ENCODE peak calls at places on chromosomes 13 and 19, in six cellular contexts. O is IMR-90, C is Peyer's patch, M is HepG2, F is adrenal gland, T is uterus. L is an unnamed sample.

GRCh38 chr19:33134571-33135041 is 2.7 kb downstream of the WDR88 start:
- DNase-seq in T (no peak), F (no peak), O (no peak), M (no peak), C (peak; percentile 49), L (no peak)

GRCh38 chr19:33063356-33064116 is 1.2 kb downstream of the RHPN2 start:
- DNase-seq in M (no peak), C (peak; percentile 68), T (peak; percentile 27), F (no peak), O (peak; percentile 30), L (no peak)

GRCh38 chr19:54937926-54938325 is 9.4 kb downstream of the NLRP7 start:
- DNase-seq in F (no peak), C (peak; percentile 52), T (no peak), O (no peak), M (no peak), L (no peak)

GRCh38 chr13:112986470-112986869 is 17.5 kb downstream of the MCF2L start:
- DNase-seq in O (no peak), T (no peak), F (no peak), M (no peak), C (no peak), L (no peak)

GRCh38 chr13:114166381-114167131 is 12.5 kb upstream of the CFAP97D2 start:
- DNase-seq in F (no peak), M (no peak), C (no peak), T (no peak), O (no peak), L (no peak)

GRCh38 chr19:10402441-10403038 is 802 bp downstream of the CDC37 start:
- DNase-seq in C (no peak), O (no peak), M (peak; percentile 64), F (no peak), T (peak; percentile 55), L (no peak)

GRCh38 chr13:73210218-73210883 is 151.5 kb downstream of the KLF5 start:
- DNase-seq in C (no peak), F (no peak), T (no peak), O (no peak), M (peak; percentile 82), L (no peak)

GRCh38 chr13:104318121-104318520 is 1251.9 kb upstream of the SLC10A2 start:
- DNase-seq in M (no peak), F (no peak), C (no peak), T (no peak), O (peak; percentile 49), L (no peak)

GRCh38 chr19:15701757-15702589 is 25.9 kb upstream of the OR10H2 start:
- DNase-seq in F (no peak), M (peak; percentile 76), T (no peak), O (no peak), C (peak; percentile 72), L (no peak)

GRCh38 chr19:12984683-12985048 is 10.6 kb upstream of the NFIX start:
- DNase-seq in F (no peak), T (no peak), M (no peak), O (no peak), C (no peak), L (no peak)

GRCh38 chr19:12983091-12983490 is 12.2 kb upstream of the NFIX start:
- DNase-seq in M (no peak), F (no peak), C (no peak), O (no peak), T (no peak), L (no peak)

GRCh38 chr19:12982648-12983047 is 12.6 kb upstream of the NFIX start:
- DNase-seq in M (no peak), F (no peak), O (no peak), C (no peak), T (no peak), L (no peak)

GRCh38 chr19:12984143-12984627 is 11.1 kb upstream of the NFIX start:
- DNase-seq in T (no peak), C (no peak), M (no peak), O (no peak), F (no peak), L (no peak)

GRCh38 chr19:12983561-12984142 is 11.6 kb upstream of the NFIX start:
- DNase-seq in O (peak; percentile 70), F (peak; percentile 83), T (peak; percentile 72), C (peak; percentile 88), M (peak; percentile 53), L (no peak)
- TF ChIP-seq POLR2A in O (no peak), F (no peak), T (peak; percentile 35), C (no peak), M (no peak), L (no peak)

DNA sequence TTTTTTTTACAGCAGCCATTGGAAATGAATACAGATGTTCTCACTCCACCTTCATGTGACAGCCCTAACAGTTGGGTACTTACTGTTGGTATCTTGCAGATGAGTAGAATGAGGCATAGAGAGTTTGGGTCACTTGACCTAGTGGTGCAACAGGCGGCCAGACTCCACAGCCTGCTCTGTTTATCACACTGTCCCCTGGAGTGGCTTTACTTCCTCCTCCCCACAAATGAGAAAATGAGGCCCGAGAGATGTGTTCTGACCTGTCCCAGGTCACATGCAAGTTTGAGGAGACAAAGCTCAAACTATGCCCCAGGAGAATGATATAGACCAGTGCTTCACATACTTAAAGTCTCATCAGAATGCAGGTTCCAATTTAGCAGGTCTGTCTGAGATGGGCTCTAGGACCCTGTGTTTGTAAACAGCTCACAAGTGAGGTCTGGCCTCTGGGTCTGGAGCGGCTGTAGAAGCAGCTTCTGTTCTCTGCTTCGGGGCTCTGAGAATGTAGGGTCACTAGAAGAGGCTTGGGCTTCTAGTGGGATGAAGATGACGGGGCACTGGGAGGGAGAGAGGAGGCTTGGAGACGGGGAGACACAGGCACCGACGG is 37.4 kb upstream of the RCBTB2 start:
- DNase-seq in M (no peak), F (no peak), T (no peak), C (no peak), O (no peak), L (no peak)
- H3K27ac ChIP-seq in M (no peak overlapping the region), F (peak overlapping the region; percentile 78), T (peak overlapping the region; percentile 81), C (peak overlapping the region; percentile 67), O (no peak overlapping the region), L (peak overlapping the region; percentile 86)

GRCh38 chr19:38004100-38004504 is 97.1 kb downstream of the SIPA1L3 start:
- DNase-seq in T (no peak), O (no peak), F (no peak), M (no peak), C (no peak), L (no peak)
- H3K4me3 ChIP-seq in T (peak overlapping the region; percentile 35), O (peak overlapping the region; percentile 36), F (peak overlapping the region; percentile 15), M (no peak overlapping the region), C (peak overlapping the region; percentile 1), L (peak overlapping the region; percentile 45)

GRCh38 chr13:109842521-109842920 is 56.1 kb upstream of the IRS2 start:
- DNase-seq in O (no peak), T (no peak), F (no peak), C (no peak), M (no peak), L (no peak)

GRCh38 chr13:109844396-109844795 is 58.0 kb upstream of the IRS2 start:
- DNase-seq in O (peak; percentile 73), M (no peak), F (no peak), C (no peak), T (no peak), L (no peak)

GRCh38 chr13:109840893-109841287 is 54.5 kb upstream of the IRS2 start:
- DNase-seq in F (no peak), C (no peak), O (no peak), T (no peak), M (no peak), L (no peak)

GRCh38 chr13:109843695-109844094 is 57.3 kb upstream of the IRS2 start:
- DNase-seq in F (no peak), M (no peak), T (no peak), C (no peak), O (no peak), L (no peak)

GRCh38 chr13:109846185-109846584 is 59.8 kb upstream of the IRS2 start:
- DNase-seq in O (no peak), T (no peak), F (no peak), M (no peak), C (no peak), L (no peak)
- TF ChIP-seq POLR2A in O (no peak), T (no peak), F (no peak), M (no peak), C (no peak), L (no peak)

DNA sequence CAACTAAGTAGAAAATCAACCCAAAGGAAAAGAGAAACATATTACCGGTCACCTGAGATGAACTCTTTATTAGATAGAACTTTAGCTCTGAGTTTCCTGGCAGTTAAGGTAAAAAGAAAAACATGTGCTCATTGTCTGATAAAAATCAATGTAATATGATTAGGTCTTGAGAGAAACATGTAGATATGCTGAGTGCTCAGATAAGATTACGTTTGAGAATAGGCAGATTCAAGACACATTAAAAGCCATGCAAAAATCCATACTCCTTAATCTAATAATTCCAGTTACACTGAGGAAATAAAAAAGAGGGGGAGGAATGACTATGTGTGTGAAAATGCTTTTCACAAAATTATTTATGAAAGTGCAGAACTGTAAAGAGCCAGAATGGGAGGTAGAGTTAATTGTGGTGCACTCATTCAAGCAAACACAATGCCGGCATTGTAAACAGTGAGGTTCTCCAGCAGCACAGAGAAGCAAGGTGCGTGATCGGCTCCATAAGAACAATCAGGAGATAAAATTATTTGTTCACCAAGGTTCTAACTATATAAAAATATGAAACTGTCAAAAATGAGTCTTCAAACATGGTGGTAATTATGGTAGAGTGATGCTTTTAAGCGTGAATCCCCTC is 88.8 kb downstream of the MBNL2 start:
- DNase-seq in T (no peak), C (no peak), F (no peak), O (no peak), M (no peak), L (no peak)
- H3K27ac ChIP-seq in T (no peak overlapping the region), C (no peak overlapping the region), F (no peak overlapping the region), O (no peak overlapping the region), M (no peak overlapping the region), L (no peak overlapping the region)

GRCh38 chr19:13035820-13036365 is 40.6 kb downstream of the NFIX start:
- DNase-seq in T (no peak), C (no peak), F (no peak), M (no peak), O (no peak), L (no peak)

GRCh38 chr19:13037161-13037560 is 41.9 kb downstream of the NFIX start:
- DNase-seq in O (peak; percentile 85), F (no peak), T (no peak), M (no peak), C (no peak), L (peak; percentile 53)

GRCh38 chr19:13037718-13038117 is 42.4 kb downstream of the NFIX start:
- DNase-seq in C (no peak), M (no peak), T (no peak), O (no peak), F (no peak), L (no peak)

GRCh38 chr19:13034636-13035035 is 39.4 kb downstream of the NFIX start:
- DNase-seq in T (no peak), C (no peak), M (no peak), O (no peak), F (no peak), L (peak; percentile 24)

DNA sequence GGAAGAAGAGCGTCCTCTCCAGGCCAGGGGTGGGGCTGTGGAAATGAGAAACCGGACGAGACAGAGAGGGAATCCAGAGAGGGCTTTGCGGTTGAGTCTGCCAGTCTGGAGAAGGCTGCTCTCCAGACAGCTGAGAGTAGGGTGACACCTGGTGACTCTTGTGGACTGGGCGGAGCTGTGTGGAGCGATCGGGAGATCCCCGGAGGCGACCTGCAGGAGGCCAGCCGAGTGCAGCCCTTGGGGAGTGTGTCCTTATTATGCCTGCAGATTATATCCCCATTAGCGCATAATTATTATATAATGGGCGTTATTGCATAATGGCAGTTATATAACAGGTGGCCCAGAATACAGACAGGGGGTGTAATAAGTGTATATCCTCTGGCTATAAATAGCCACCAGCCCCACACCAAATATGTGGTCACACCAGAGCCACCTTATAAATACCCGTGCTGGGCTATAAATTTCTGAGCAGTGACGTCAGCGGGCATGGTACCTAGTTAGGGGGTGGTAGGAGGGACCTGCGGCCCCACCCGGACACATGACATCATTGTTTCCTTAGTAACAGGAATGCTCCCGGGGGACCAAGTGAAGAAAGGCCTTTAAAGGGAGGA is 41.2 kb downstream of the NFIX start:
- DNase-seq in C (peak; percentile 90), O (peak; percentile 29), F (no peak), M (no peak), T (peak; percentile 69), L (peak; percentile 83)
- H3K4me3 ChIP-seq in C (no peak overlapping the region), O (no peak overlapping the region), F (no peak overlapping the region), M (no peak overlapping the region), T (no peak overlapping the region), L (no peak overlapping the region)

L was measured in gastrocnemius medialis.